ENCODE peak calls at places on chromosomes 3 and 15, in five cellular contexts. T is cardiac fibroblast, V is GM03348, A is SW 1271, Q is occipital lobe. S is an unnamed sample.

GRCh38 chr15:97728791-97729190 is 231.7 kb upstream of the ARRDC4 start:
- DNase-seq in V (no peak), T (no peak), Q (no peak), A (no peak), S (no peak)

GRCh38 chr3:130508970-130509369 is 8.0 kb upstream of the COL6A6 start:
- DNase-seq in A (no peak), T (peak), Q (no peak), V (peak), S (no peak)

GRCh38 chr3:70849911-70850699 is 537.7 kb upstream of the MDFIC2 start:
- DNase-seq in T (peak), A (no peak), Q (no peak), V (peak), S (peak)

GRCh38 chr3:188236241-188236640 is 82.3 kb downstream of the LPP start:
- DNase-seq in V (no peak), A (no peak), Q (no peak), T (no peak), S (no peak)

GRCh38 chr3:62622553-62623174 is 249.3 kb upstream of the FEZF2 start:
- DNase-seq in Q (no peak), A (peak), T (peak), V (peak), S (peak)

GRCh38 chr3:185056908-185057307 is 96.0 kb downstream of the C3orf70 start:
- DNase-seq in A (no peak), Q (no peak), V (no peak), T (no peak), S (no peak)

GRCh38 chr3:159818399-159818798 is 170.2 kb upstream of the IL12A start:
- DNase-seq in T (no peak), Q (no peak), A (no peak), V (no peak), S (no peak)

GRCh38 chr3:9412293-9412692 is 14.9 kb downstream of the SETD5 start:
- DNase-seq in V (no peak), T (no peak), Q (no peak), A (no peak), S (no peak)

GRCh38 chr3:57596495-57597239 is 477 bp downstream of the ARF4 start:
- DNase-seq in T (peak), Q (peak), A (peak), V (peak), S (peak)

GRCh38 chr3:73007992-73008712 is 11.5 kb downstream of the PPP4R2 start:
- DNase-seq in A (no peak), V (no peak), Q (no peak), T (no peak), S (no peak)

GRCh38 chr3:62131620-62132019 is 241.7 kb downstream of the FEZF2 start:
- DNase-seq in V (peak), T (peak), A (no peak), Q (no peak), S (peak)

GRCh38 chr15:68352401-68353062 is 75.0 kb downstream of the FEM1B start:
- DNase-seq in T (peak), Q (no peak), V (peak), A (peak), S (peak)

GRCh38 chr15:71880276-71880675 is 69.9 kb downstream of the NR2E3 start:
- DNase-seq in A (no peak), V (no peak), Q (no peak), T (no peak), S (no peak)

GRCh38 chr3:102580760-102581159 is 145.9 kb downstream of the ZPLD1 start:
- DNase-seq in T (no peak), A (no peak), Q (no peak), V (no peak), S (no peak)

GRCh38 chr3:172750368-172751187 is at the start of gene ECT2:
- DNase-seq in T (peak), Q (peak), V (peak), A (peak), S (peak)

GRCh38 chr3:69236808-69237707 is 114.7 kb upstream of the LMOD3 start:
- DNase-seq in A (no peak), Q (no peak), T (no peak), V (no peak), S (no peak)

GRCh38 chr3:60829058-60829457 is 422.2 kb downstream of the FHIT start:
- DNase-seq in A (no peak), V (no peak), Q (no peak), T (no peak), S (no peak)

GRCh38 chr15:74664028-74664616 is 31.7 kb downstream of the EDC3 start:
- DNase-seq in A (no peak), Q (no peak), V (peak), T (peak), S (peak)

GRCh38 chr3:107662586-107662985 is 139.8 kb downstream of the BBX start:
- DNase-seq in A (no peak), T (no peak), V (no peak), Q (no peak), S (peak)

GRCh38 chr3:138549578-138549977 is 44.5 kb downstream of the CEP70 start:
- DNase-seq in A (no peak), V (no peak), T (no peak), Q (no peak), S (no peak)

GRCh38 chr3:129971368-129972052 is 3.0 kb upstream of the TRH start:
- DNase-seq in Q (no peak), A (no peak), V (no peak), T (no peak), S (no peak)

GRCh38 chr3:23921052-23921511 is 4.2 kb downstream of the RPL15 start:
- DNase-seq in Q (no peak), V (no peak), A (no peak), T (no peak), S (no peak)

GRCh38 chr3:25262322-25262721 is 165.7 kb upstream of the RARB start:
- DNase-seq in V (no peak), Q (no peak), T (no peak), A (no peak), S (no peak)

GRCh38 chr3:66477846-66478245 is 23.0 kb downstream of the LRIG1 start:
- DNase-seq in V (no peak), T (no peak), Q (no peak), A (no peak), S (no peak)